ENCODE peak calls at places on chromosomes 11 and 22, in ten cellular contexts. One of them, this sample, is unnamed.

GRCh38 chr11:92550411-92550810 is 325.8 kb downstream of the FAT3 start:
- DNase-seq in CD8-positive, alpha-beta T cell: no peak
- DNase-seq in astrocyte of the spinal cord: no peak
- DNase-seq in left cardiac atrium: no peak
- DNase-seq in A549: no peak
- DNase-seq in activated naive CD8-positive, alpha-beta T cell treated with anti-CD3 and anti-CD28 coated beads for 36 hours: no peak
- DNase-seq in OCI-LY7: no peak
- DNase-seq in NCI-H1417 treated with DMSO at 0.1 percent for 48 hours: peak
- DNase-seq in KG1: no peak
- DNase-seq in iris pigment epithelial cell: no peak
- DNase-seq in this sample: no peak

GRCh38 chr11:47571895-47572294 is 6.5 kb downstream of the PTPMT1 start:
- DNase-seq in left cardiac atrium: no peak
- DNase-seq in astrocyte of the spinal cord: peak
- DNase-seq in iris pigment epithelial cell: peak
- DNase-seq in OCI-LY7: no peak
- DNase-seq in NCI-H1417 treated with DMSO at 0.1 percent for 48 hours: no peak
- DNase-seq in A549: no peak
- DNase-seq in KG1: no peak
- DNase-seq in CD8-positive, alpha-beta T cell: no peak
- DNase-seq in activated naive CD8-positive, alpha-beta T cell treated with anti-CD3 and anti-CD28 coated beads for 36 hours: no peak
- DNase-seq in this sample: peak

GRCh38 chr22:46116491-46116958 is 33.8 kb upstream of the PPARA start:
- DNase-seq in OCI-LY7: peak
- DNase-seq in A549: peak
- DNase-seq in left cardiac atrium: peak
- DNase-seq in KG1: peak
- DNase-seq in CD8-positive, alpha-beta T cell: peak
- DNase-seq in iris pigment epithelial cell: peak
- DNase-seq in NCI-H1417 treated with DMSO at 0.1 percent for 48 hours: no peak
- DNase-seq in activated naive CD8-positive, alpha-beta T cell treated with anti-CD3 and anti-CD28 coated beads for 36 hours: peak
- DNase-seq in astrocyte of the spinal cord: peak
- DNase-seq in this sample: peak

GRCh38 chr11:104163100-104164027 is 583 bp downstream of the PDGFD start:
- DNase-seq in activated naive CD8-positive, alpha-beta T cell treated with anti-CD3 and anti-CD28 coated beads for 36 hours: no peak
- DNase-seq in OCI-LY7: peak
- DNase-seq in A549: peak
- DNase-seq in KG1: no peak
- DNase-seq in left cardiac atrium: peak
- DNase-seq in iris pigment epithelial cell: peak
- DNase-seq in astrocyte of the spinal cord: peak
- DNase-seq in NCI-H1417 treated with DMSO at 0.1 percent for 48 hours: no peak
- DNase-seq in CD8-positive, alpha-beta T cell: no peak
- DNase-seq in this sample: no peak

GRCh38 chr11:69518081-69518950 is 36.9 kb downstream of the LINC01488 start:
- DNase-seq in A549: no peak
- DNase-seq in OCI-LY7: no peak
- DNase-seq in CD8-positive, alpha-beta T cell: no peak
- DNase-seq in iris pigment epithelial cell: peak
- DNase-seq in NCI-H1417 treated with DMSO at 0.1 percent for 48 hours: no peak
- DNase-seq in left cardiac atrium: peak
- DNase-seq in KG1: no peak
- DNase-seq in activated naive CD8-positive, alpha-beta T cell treated with anti-CD3 and anti-CD28 coated beads for 36 hours: no peak
- DNase-seq in astrocyte of the spinal cord: peak
- DNase-seq in this sample: peak

GRCh38 chr11:33692013-33692504 is 8.6 kb downstream of the C11orf91 start:
- DNase-seq in OCI-LY7: no peak
- DNase-seq in NCI-H1417 treated with DMSO at 0.1 percent for 48 hours: peak
- DNase-seq in iris pigment epithelial cell: peak
- DNase-seq in activated naive CD8-positive, alpha-beta T cell treated with anti-CD3 and anti-CD28 coated beads for 36 hours: no peak
- DNase-seq in A549: peak
- DNase-seq in left cardiac atrium: peak
- DNase-seq in KG1: no peak
- DNase-seq in astrocyte of the spinal cord: peak
- DNase-seq in CD8-positive, alpha-beta T cell: no peak
- DNase-seq in this sample: peak

GRCh38 chr11:2923446-2924375 is 5.5 kb downstream of the PHLDA2 start:
- DNase-seq in CD8-positive, alpha-beta T cell: no peak
- DNase-seq in A549: no peak
- DNase-seq in astrocyte of the spinal cord: no peak
- DNase-seq in iris pigment epithelial cell: no peak
- DNase-seq in OCI-LY7: no peak
- DNase-seq in activated naive CD8-positive, alpha-beta T cell treated with anti-CD3 and anti-CD28 coated beads for 36 hours: no peak
- DNase-seq in left cardiac atrium: no peak
- DNase-seq in KG1: no peak
- DNase-seq in NCI-H1417 treated with DMSO at 0.1 percent for 48 hours: no peak
- DNase-seq in this sample: no peak

GRCh38 chr22:41775338-41775737 is 25.1 kb upstream of the CCDC134 start:
- DNase-seq in astrocyte of the spinal cord: no peak
- DNase-seq in A549: no peak
- DNase-seq in KG1: no peak
- DNase-seq in iris pigment epithelial cell: no peak
- DNase-seq in OCI-LY7: no peak
- DNase-seq in activated naive CD8-positive, alpha-beta T cell treated with anti-CD3 and anti-CD28 coated beads for 36 hours: no peak
- DNase-seq in NCI-H1417 treated with DMSO at 0.1 percent for 48 hours: no peak
- DNase-seq in left cardiac atrium: no peak
- DNase-seq in CD8-positive, alpha-beta T cell: no peak
- DNase-seq in this sample: no peak

GRCh38 chr22:37267661-37268413 is 14.5 kb upstream of the CYTH4 start:
- DNase-seq in astrocyte of the spinal cord: no peak
- DNase-seq in NCI-H1417 treated with DMSO at 0.1 percent for 48 hours: no peak
- DNase-seq in activated naive CD8-positive, alpha-beta T cell treated with anti-CD3 and anti-CD28 coated beads for 36 hours: no peak
- DNase-seq in left cardiac atrium: no peak
- DNase-seq in iris pigment epithelial cell: peak
- DNase-seq in OCI-LY7: peak
- DNase-seq in A549: no peak
- DNase-seq in KG1: no peak
- DNase-seq in CD8-positive, alpha-beta T cell: no peak
- DNase-seq in this sample: peak

GRCh38 chr11:12802418-12803085 is 128.3 kb downstream of the TEAD1 start:
- DNase-seq in NCI-H1417 treated with DMSO at 0.1 percent for 48 hours: peak
- DNase-seq in CD8-positive, alpha-beta T cell: no peak
- DNase-seq in iris pigment epithelial cell: peak
- DNase-seq in A549: peak
- DNase-seq in OCI-LY7: no peak
- DNase-seq in astrocyte of the spinal cord: peak
- DNase-seq in left cardiac atrium: peak
- DNase-seq in KG1: no peak
- DNase-seq in activated naive CD8-positive, alpha-beta T cell treated with anti-CD3 and anti-CD28 coated beads for 36 hours: no peak
- DNase-seq in this sample: peak

GRCh38 chr11:74024630-74025029 is 15.7 kb upstream of the UCP3 start:
- DNase-seq in KG1: no peak
- DNase-seq in A549: no peak
- DNase-seq in astrocyte of the spinal cord: peak
- DNase-seq in NCI-H1417 treated with DMSO at 0.1 percent for 48 hours: no peak
- DNase-seq in CD8-positive, alpha-beta T cell: no peak
- DNase-seq in left cardiac atrium: peak
- DNase-seq in iris pigment epithelial cell: peak
- DNase-seq in activated naive CD8-positive, alpha-beta T cell treated with anti-CD3 and anti-CD28 coated beads for 36 hours: peak
- DNase-seq in OCI-LY7: no peak
- DNase-seq in this sample: peak

GRCh38 chr22:40204331-40205116 is 26.8 kb downstream of the TNRC6B start:
- DNase-seq in A549: no peak
- DNase-seq in astrocyte of the spinal cord: peak
- DNase-seq in activated naive CD8-positive, alpha-beta T cell treated with anti-CD3 and anti-CD28 coated beads for 36 hours: no peak
- DNase-seq in CD8-positive, alpha-beta T cell: no peak
- DNase-seq in KG1: no peak
- DNase-seq in left cardiac atrium: no peak
- DNase-seq in NCI-H1417 treated with DMSO at 0.1 percent for 48 hours: no peak
- DNase-seq in OCI-LY7: no peak
- DNase-seq in iris pigment epithelial cell: peak
- DNase-seq in this sample: peak

GRCh38 chr22:18114495-18114894 is 3.9 kb downstream of the TUBA8 start:
- DNase-seq in A549: no peak
- DNase-seq in activated naive CD8-positive, alpha-beta T cell treated with anti-CD3 and anti-CD28 coated beads for 36 hours: no peak
- DNase-seq in astrocyte of the spinal cord: no peak
- DNase-seq in OCI-LY7: no peak
- DNase-seq in left cardiac atrium: no peak
- DNase-seq in KG1: no peak
- DNase-seq in NCI-H1417 treated with DMSO at 0.1 percent for 48 hours: no peak
- DNase-seq in iris pigment epithelial cell: no peak
- DNase-seq in CD8-positive, alpha-beta T cell: no peak
- DNase-seq in this sample: no peak

This sample was measured in fibroblast of villous mesenchyme.